ENCODE peak calls at places on chromosomes 6 and 20, in four cellular contexts. One of them, this sample, is unnamed.
A peak's percentile ranks its signal among the peaks of the same experiment; 100 is the strongest.

GRCh38 chr20:10225439-10226080 is 6.9 kb downstream of the SNAP25 start:
- DNase-seq in GM12878: no peak
- DNase-seq in HepG2: peak; percentile 54
- DNase-seq in A549: peak; percentile 33
- DNase-seq in this sample: peak; percentile 73

GRCh38 chr6:125872259-125872921 is 81.6 kb downstream of the NCOA7 start:
- DNase-seq in GM12878: no peak
- DNase-seq in HepG2: no peak
- DNase-seq in A549: peak; percentile 8
- DNase-seq in this sample: no peak

GRCh38 chr20:40160151-40160550 is 528.9 kb downstream of the MAFB start:
- DNase-seq in GM12878: peak; percentile 7
- DNase-seq in HepG2: peak; percentile 60
- DNase-seq in A549: peak; percentile 10
- DNase-seq in this sample: peak; percentile 87

GRCh38 chr6:21186479-21187055 is 407.0 kb upstream of the SOX4 start:
- DNase-seq in GM12878: no peak
- DNase-seq in HepG2: no peak
- DNase-seq in A549: no peak
- DNase-seq in this sample: no peak

GRCh38 chr6:81075974-81076373 is 676.5 kb downstream of the TENT5A start:
- DNase-seq in GM12878: no peak
- DNase-seq in HepG2: peak; percentile 9
- DNase-seq in A549: no peak
- DNase-seq in this sample: peak; percentile 76

GRCh38 chr6:150749091-150749670 is 116.3 kb upstream of the MTHFD1L start:
- DNase-seq in GM12878: no peak
- DNase-seq in HepG2: no peak
- DNase-seq in A549: no peak
- DNase-seq in this sample: no peak

GRCh38 chr20:62772994-62773858 is 23.0 kb upstream of the MRGBP start:
- DNase-seq in GM12878: no peak
- DNase-seq in HepG2: no peak
- DNase-seq in A549: no peak
- DNase-seq in this sample: no peak

GRCh38 chr6:139372326-139373153 is 1.9 kb downstream of the CITED2 start:
- DNase-seq in GM12878: no peak
- DNase-seq in HepG2: no peak
- DNase-seq in A549: no peak
- DNase-seq in this sample: no peak

GRCh38 chr6:135089901-135090300 is 35.3 kb upstream of the HBS1L start:
- DNase-seq in GM12878: no peak
- DNase-seq in HepG2: no peak
- DNase-seq in A549: no peak
- DNase-seq in this sample: no peak

GRCh38 chr6:125363360-125364121 is 61.8 kb upstream of the HDDC2 start:
- DNase-seq in GM12878: no peak
- DNase-seq in HepG2: peak; percentile 10
- DNase-seq in A549: no peak
- DNase-seq in this sample: peak; percentile 80

GRCh38 chr20:62382306-62383198 is 4.4 kb upstream of the RPS21 start:
- DNase-seq in GM12878: peak; percentile 32
- DNase-seq in HepG2: peak; percentile 87
- DNase-seq in A549: no peak
- DNase-seq in this sample: peak; percentile 94

GRCh38 chr20:19729672-19730071 is 28.4 kb upstream of the RIN2 start:
- DNase-seq in GM12878: no peak
- DNase-seq in HepG2: no peak
- DNase-seq in A549: no peak
- DNase-seq in this sample: no peak

GRCh38 chr20:59850018-59850641 is 83.3 kb downstream of the SYCP2 start:
- DNase-seq in GM12878: peak; percentile 9
- DNase-seq in HepG2: peak; percentile 56
- DNase-seq in A549: peak; percentile 25
- DNase-seq in this sample: peak; percentile 72

GRCh38 chr20:63963348-63963741 is 6.4 kb downstream of the ZNF512B start:
- DNase-seq in GM12878: no peak
- DNase-seq in HepG2: no peak
- DNase-seq in A549: no peak
- DNase-seq in this sample: no peak

GRCh38 chr6:33860706-33861474 is 57.1 kb upstream of the MLN start:
- DNase-seq in GM12878: no peak
- DNase-seq in HepG2: no peak
- DNase-seq in A549: no peak
- DNase-seq in this sample: no peak

GRCh38 chr6:48567016-48567415 is 456.0 kb upstream of the PTCHD4 start:
- DNase-seq in GM12878: no peak
- DNase-seq in HepG2: no peak
- DNase-seq in A549: no peak
- DNase-seq in this sample: peak; percentile 35

GRCh38 chr6:4370066-4370465 is 234.7 kb upstream of the ECI2 start:
- DNase-seq in GM12878: no peak
- DNase-seq in HepG2: no peak
- DNase-seq in A549: peak; percentile 45
- DNase-seq in this sample: no peak

GRCh38 chr6:5012531-5012930 is 8.7 kb upstream of the RPP40 start:
- DNase-seq in GM12878: no peak
- DNase-seq in HepG2: no peak
- DNase-seq in A549: no peak
- DNase-seq in this sample: no peak

GRCh38 chr20:50138479-50139393 is 14.8 kb downstream of the PEDS1 start:
- DNase-seq in GM12878: no peak
- DNase-seq in HepG2: peak; percentile 73
- DNase-seq in A549: no peak
- DNase-seq in this sample: peak; percentile 41

GRCh38 chr6:169454204-169454871 is 200.7 kb upstream of the THBS2 start:
- DNase-seq in GM12878: no peak
- DNase-seq in HepG2: peak; percentile 11
- DNase-seq in A549: no peak
- DNase-seq in this sample: no peak

GRCh38 chr6:167748458-167749379 is 78.0 kb upstream of the AFDN start:
- DNase-seq in GM12878: no peak
- DNase-seq in HepG2: no peak
- DNase-seq in A549: no peak
- DNase-seq in this sample: no peak

GRCh38 chr20:10307359-10307735 is 88.7 kb downstream of the SNAP25 start:
- DNase-seq in GM12878: no peak
- DNase-seq in HepG2: no peak
- DNase-seq in A549: no peak
- DNase-seq in this sample: no peak

GRCh38 chr6:6379573-6379972 is 59.1 kb upstream of the F13A1 start:
- DNase-seq in GM12878: peak; percentile 24
- DNase-seq in HepG2: no peak
- DNase-seq in A549: no peak
- DNase-seq in this sample: no peak

GRCh38 chr20:35768731-35769664 is 2.8 kb upstream of the PHF20 start:
- DNase-seq in GM12878: peak; percentile 43
- DNase-seq in HepG2: peak; percentile 82
- DNase-seq in A549: peak; percentile 89
- DNase-seq in this sample: peak; percentile 93

GRCh38 chr20:63477061-63477616 is 4.7 kb upstream of the KCNQ2 start:
- DNase-seq in GM12878: no peak
- DNase-seq in HepG2: no peak
- DNase-seq in A549: no peak
- DNase-seq in this sample: no peak

GRCh38 chr20:50304883-50305635 is 114.4 kb downstream of the CEBPB start:
- DNase-seq in GM12878: no peak
- DNase-seq in HepG2: peak; percentile 92
- DNase-seq in A549: no peak
- DNase-seq in this sample: no peak

GRCh38 chr6:134787261-134787871 is 162.5 kb downstream of the ALDH8A1 start:
- DNase-seq in GM12878: no peak
- DNase-seq in HepG2: no peak
- DNase-seq in A549: peak; percentile 17
- DNase-seq in this sample: no peak

GRCh38 chr20:23270427-23270911 is 80.1 kb upstream of the NXT1 start:
- DNase-seq in GM12878: no peak
- DNase-seq in HepG2: peak; percentile 98
- DNase-seq in A549: no peak
- DNase-seq in this sample: no peak

GRCh38 chr6:1049900-1050299 is 262.0 kb upstream of the FOXQ1 start:
- DNase-seq in GM12878: no peak
- DNase-seq in HepG2: no peak
- DNase-seq in A549: no peak
- DNase-seq in this sample: no peak

GRCh38 chr6:54194067-54194466 is 82.8 kb downstream of the MLIP start:
- DNase-seq in GM12878: no peak
- DNase-seq in HepG2: no peak
- DNase-seq in A549: no peak
- DNase-seq in this sample: peak; percentile 23

GRCh38 chr6:25413506-25413905 is 134.3 kb downstream of the CARMIL1 start:
- DNase-seq in GM12878: no peak
- DNase-seq in HepG2: no peak
- DNase-seq in A549: no peak
- DNase-seq in this sample: peak; percentile 44

GRCh38 chr6:27809939-27810767 is 102.0 kb downstream of the OR2B2 start:
- DNase-seq in GM12878: peak; percentile 98
- DNase-seq in HepG2: peak; percentile 98
- DNase-seq in A549: peak; percentile 80
- DNase-seq in this sample: peak; percentile 94

GRCh38 chr20:14959506-14960493 is 622.4 kb upstream of the FLRT3 start:
- DNase-seq in GM12878: no peak
- DNase-seq in HepG2: peak; percentile 24
- DNase-seq in A549: no peak
- DNase-seq in this sample: no peak

GRCh38 chr6:134177753-134178229 is 125.4 kb upstream of the SLC2A12 start:
- DNase-seq in GM12878: no peak
- DNase-seq in HepG2: peak; percentile 56
- DNase-seq in A549: no peak
- DNase-seq in this sample: no peak

GRCh38 chr6:109382576-109383437 is 540 bp upstream of the CD164 start:
- DNase-seq in GM12878: peak; percentile 82
- DNase-seq in HepG2: peak; percentile 88
- DNase-seq in A549: peak; percentile 84
- DNase-seq in this sample: peak; percentile 96

GRCh38 chr6:109381747-109382575 is at the start of gene CD164:
- DNase-seq in GM12878: peak; percentile 83
- DNase-seq in HepG2: peak; percentile 87
- DNase-seq in A549: peak; percentile 80
- DNase-seq in this sample: peak; percentile 98

GRCh38 chr6:109381007-109381746 is 1.1 kb downstream of the CD164 start:
- DNase-seq in GM12878: no peak
- DNase-seq in HepG2: no peak
- DNase-seq in A549: no peak
- DNase-seq in this sample: peak; percentile 11

GRCh38 chr6:109383438-109383940 is 1.2 kb upstream of the CD164 start:
- DNase-seq in GM12878: no peak
- DNase-seq in HepG2: peak; percentile 13
- DNase-seq in A549: no peak
- DNase-seq in this sample: no peak

GRCh38 chr6:109379706-109380105 is 2.6 kb downstream of the CD164 start:
- DNase-seq in GM12878: no peak
- DNase-seq in HepG2: no peak
- DNase-seq in A549: no peak
- DNase-seq in this sample: no peak
- TF ChIP-seq JUNB in GM12878: no peak
- TF ChIP-seq JUNB in HepG2: no peak
- TF ChIP-seq JUNB in A549: no peak
- TF ChIP-seq JUNB in this sample: no peak

DNA sequence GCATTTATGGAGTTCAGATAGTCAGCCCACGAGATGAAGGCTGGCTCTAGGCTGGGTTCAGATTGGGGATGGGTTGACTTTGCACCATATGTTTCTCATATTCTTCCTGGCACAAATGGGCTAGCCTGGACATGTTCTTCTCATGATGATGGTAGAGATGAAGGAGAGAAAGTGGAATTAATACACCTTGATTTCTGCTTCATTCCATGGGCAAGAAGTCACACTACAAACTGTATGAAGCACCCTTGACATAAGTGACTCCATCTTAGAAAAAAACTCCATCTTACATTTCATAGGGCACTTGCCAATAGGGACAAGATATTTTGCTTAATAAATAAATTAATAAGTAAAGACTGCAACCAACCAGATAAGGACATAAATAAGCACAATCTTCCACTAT is 12.0 kb upstream of the CD83 start:
- DNase-seq in GM12878: no peak
- DNase-seq in HepG2: no peak
- DNase-seq in A549: no peak
- DNase-seq in this sample: no peak
- TF ChIP-seq JUNB in GM12878: no peak
- TF ChIP-seq JUNB in HepG2: no peak
- TF ChIP-seq JUNB in A549: no peak
- TF ChIP-seq JUNB in this sample: no peak

DNA sequence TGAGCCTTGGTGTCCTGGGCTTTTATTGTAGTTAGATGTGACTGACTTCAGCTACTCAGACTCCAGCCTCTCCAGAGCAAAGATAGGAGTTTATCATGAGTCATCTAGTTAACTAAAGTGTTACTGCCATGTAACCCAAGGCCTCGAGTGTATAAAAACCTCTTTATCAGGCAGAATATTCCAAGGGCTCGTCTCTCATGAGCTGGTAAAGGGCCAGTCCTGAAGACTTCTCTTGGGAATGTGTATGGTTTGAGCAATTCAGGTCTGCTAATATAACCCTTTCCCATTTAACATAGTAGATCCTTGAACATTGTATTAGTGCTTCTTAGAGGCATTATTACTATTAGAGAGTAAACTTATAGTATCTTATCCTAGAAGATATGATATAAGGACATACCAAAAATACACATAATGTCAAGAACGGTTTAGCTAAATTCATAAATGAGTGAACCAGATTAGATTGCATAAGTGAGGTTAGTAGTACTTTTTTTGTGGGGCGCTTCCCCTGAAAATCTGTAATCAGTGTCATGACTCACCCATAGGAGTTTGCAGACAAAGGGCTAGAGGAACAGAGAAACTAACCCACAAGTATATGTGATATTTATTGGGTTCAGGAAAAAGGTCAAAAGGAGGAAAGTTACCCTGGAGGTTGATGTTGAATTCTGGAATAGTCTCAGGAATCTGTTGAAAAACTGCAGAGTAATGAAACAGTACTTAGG is 16.0 kb downstream of the DSE start:
- DNase-seq in GM12878: no peak
- DNase-seq in HepG2: no peak
- DNase-seq in A549: peak; percentile 9
- DNase-seq in this sample: no peak
- TF ChIP-seq JUNB in GM12878: peak; percentile 46
- TF ChIP-seq JUNB in HepG2: no peak
- TF ChIP-seq JUNB in A549: no peak
- TF ChIP-seq JUNB in this sample: no peak

GRCh38 chr20:13865156-13865555 is 80.3 kb downstream of the NDUFAF5 start:
- DNase-seq in GM12878: no peak
- DNase-seq in HepG2: no peak
- DNase-seq in A549: no peak
- DNase-seq in this sample: no peak

GRCh38 chr20:13865825-13866351 is 81.1 kb downstream of the NDUFAF5 start:
- DNase-seq in GM12878: no peak
- DNase-seq in HepG2: no peak
- DNase-seq in A549: no peak
- DNase-seq in this sample: no peak

GRCh38 chr20:13863244-13863643 is 78.4 kb downstream of the NDUFAF5 start:
- DNase-seq in GM12878: no peak
- DNase-seq in HepG2: no peak
- DNase-seq in A549: no peak
- DNase-seq in this sample: no peak

GRCh38 chr20:13870349-13870748 is 85.5 kb downstream of the NDUFAF5 start:
- DNase-seq in GM12878: no peak
- DNase-seq in HepG2: peak; percentile 21
- DNase-seq in A549: no peak
- DNase-seq in this sample: peak; percentile 55

GRCh38 chr20:13868331-13868730 is 83.5 kb downstream of the NDUFAF5 start:
- DNase-seq in GM12878: no peak
- DNase-seq in HepG2: no peak
- DNase-seq in A549: no peak
- DNase-seq in this sample: no peak
- TF ChIP-seq JUNB in GM12878: no peak
- TF ChIP-seq JUNB in HepG2: no peak
- TF ChIP-seq JUNB in A549: no peak
- TF ChIP-seq JUNB in this sample: no peak